ENCODE peak calls at places on chromosome 16, in ten cellular contexts. L is heart right ventricle, T is prostate gland, G is esophagus squamous epithelium, B is mammary epithelial cell, P is stomach, Z is epithelial cell of proximal tubule, K is adrenal gland, E is fibroblast of lung, C is progenitor cell of endocrine pancreas. I is an unnamed sample.
A peak's percentile ranks its signal among the peaks of the same experiment; 100 is the strongest.

GRCh38 chr16:2673066-2673999 is 9.0 kb upstream of the KCTD5 start:
- DNase-seq in C (peak; percentile 92), K (peak; percentile 95), G (peak; percentile 71), P (peak; percentile 97), E (peak; percentile 93), L (peak; percentile 97), Z (no peak), T (peak; percentile 94), B (peak; percentile 93), I (peak; percentile 91)

GRCh38 chr16:2912330-2913199 is 834 bp downstream of the FLYWCH1 start:
- DNase-seq in L (peak; percentile 38), P (peak; percentile 33), C (no peak), B (peak; percentile 44), Z (no peak), T (no peak), K (peak; percentile 51), E (peak; percentile 79), G (no peak), I (peak; percentile 57)

GRCh38 chr16:59060212-59060611 is 326.1 kb upstream of the GOT2 start:
- DNase-seq in L (no peak), K (no peak), C (no peak), Z (peak; percentile 59), P (no peak), G (no peak), E (peak; percentile 30), T (no peak), B (peak; percentile 79), I (peak; percentile 90)

GRCh38 chr16:27425961-27426360 is 24.0 kb downstream of the IL21R start:
- DNase-seq in K (no peak), Z (no peak), G (no peak), L (no peak), C (no peak), E (no peak), T (no peak), P (no peak), B (no peak), I (no peak)

GRCh38 chr16:55597928-55598327 is 31.4 kb downstream of the CAPNS2 start:
- DNase-seq in Z (no peak), C (no peak), L (no peak), P (no peak), B (no peak), E (no peak), K (no peak), T (no peak), G (no peak), I (no peak)

GRCh38 chr16:27251561-27252205 is 16.9 kb downstream of the NSMCE1 start:
- DNase-seq in E (no peak), C (no peak), K (no peak), P (no peak), T (no peak), Z (no peak), B (no peak), L (no peak), G (no peak), I (no peak)

GRCh38 chr16:2964416-2965223 is 545 bp downstream of the KREMEN2 start:
- DNase-seq in K (no peak), L (no peak), C (peak; percentile 69), T (no peak), B (peak; percentile 70), G (no peak), Z (no peak), E (no peak), P (peak; percentile 39), I (no peak)

GRCh38 chr16:1791256-1791942 is 2.1 kb downstream of the IGFALS start:
- DNase-seq in B (no peak), T (peak; percentile 3), C (no peak), L (peak; percentile 12), P (no peak), G (no peak), Z (no peak), E (no peak), K (no peak), I (no peak)

GRCh38 chr16:19559242-19559910 is 3.9 kb downstream of the VPS35L start:
- DNase-seq in K (no peak), E (peak; percentile 81), B (peak; percentile 20), G (no peak), Z (no peak), C (no peak), T (peak; percentile 36), L (no peak), P (no peak), I (peak; percentile 67)

GRCh38 chr16:64440005-64440404 is 681.9 kb downstream of the CDH11 start:
- DNase-seq in Z (no peak), G (no peak), T (no peak), C (no peak), K (no peak), B (no peak), P (no peak), L (no peak), E (no peak), I (no peak)

GRCh38 chr16:47046726-47047602 is 73.5 kb upstream of the DNAJA2 start:
- DNase-seq in C (no peak), B (no peak), L (no peak), G (no peak), T (no peak), P (no peak), E (no peak), Z (no peak), K (peak; percentile 20), I (no peak)

GRCh38 chr16:8919089-8919933 is 37.2 kb downstream of the LITAFD start:
- DNase-seq in G (no peak), Z (no peak), C (no peak), L (no peak), P (no peak), B (no peak), T (no peak), E (no peak), K (no peak), I (no peak)

GRCh38 chr16:14335297-14335696 is 264.2 kb downstream of the MRTFB start:
- DNase-seq in K (no peak), T (no peak), L (no peak), B (no peak), C (no peak), Z (no peak), P (no peak), G (no peak), E (no peak), I (no peak)

GRCh38 chr16:20811889-20812439 is 5.6 kb downstream of the REXO5 start:
- DNase-seq in C (no peak), Z (no peak), L (no peak), B (no peak), K (no peak), T (no peak), P (no peak), E (no peak), G (no peak), I (no peak)

GRCh38 chr16:88487920-88488842 is 35.1 kb downstream of the ZFPM1 start:
- DNase-seq in C (peak; percentile 76), Z (no peak), K (no peak), P (peak; percentile 96), E (no peak), T (no peak), B (no peak), L (no peak), G (no peak), I (no peak)

DNA sequence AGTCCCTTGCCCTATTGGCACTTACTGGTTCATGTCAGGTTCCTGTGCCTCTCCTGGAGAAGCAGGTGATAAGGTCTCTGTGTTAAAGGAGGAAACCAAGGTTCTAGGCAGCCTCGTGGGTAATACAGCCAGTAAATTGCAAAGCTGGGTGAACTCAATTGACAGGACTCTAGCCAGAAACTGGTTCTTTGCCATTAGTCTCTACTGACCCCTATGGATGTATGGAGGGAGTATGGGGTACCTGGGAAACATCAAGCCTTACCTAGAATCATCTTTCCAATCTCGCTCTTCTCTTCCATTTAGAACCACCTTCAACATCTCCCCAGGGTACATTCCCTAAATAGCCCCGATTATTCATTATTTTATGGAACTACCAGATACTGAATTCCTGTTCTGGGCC is 169.3 kb downstream of the CDH13 start:
- DNase-seq in E (no peak), G (no peak), B (no peak), P (no peak), Z (no peak), K (no peak), T (no peak), C (no peak), L (no peak), I (no peak)
- TF ChIP-seq CTCF in E (no peak), G (no peak), B (no peak), P (no peak), Z (peak; percentile 21), K (no peak), T (no peak), C (no peak), L (no peak), I (no peak)

GRCh38 chr16:70276392-70276791 is 12.9 kb downstream of the AARS1 start:
- DNase-seq in G (no peak), K (no peak), E (no peak), B (no peak), P (no peak), T (no peak), Z (no peak), C (no peak), L (no peak), I (no peak)
- TF ChIP-seq CTCF in G (no peak), K (no peak), E (no peak), B (no peak), P (no peak), T (no peak), Z (no peak), C (no peak), L (no peak), I (no peak)

GRCh38 chr16:12898556-12898955 is 2.8 kb upstream of the SHISA9 start:
- DNase-seq in L (no peak), B (no peak), P (no peak), E (no peak), G (no peak), Z (no peak), K (no peak), T (no peak), C (no peak), I (no peak)
- TF ChIP-seq CTCF in L (no peak), B (no peak), P (no peak), E (no peak), G (no peak), Z (peak; percentile 26), K (no peak), T (no peak), C (peak; percentile 28), I (peak; percentile 8)

GRCh38 chr16:83808573-83809014 is 816 bp downstream of the HSBP1 start:
- DNase-seq in K (no peak), E (no peak), Z (no peak), G (no peak), L (no peak), T (no peak), C (no peak), B (no peak), P (no peak), I (no peak)

GRCh38 chr16:83806721-83807120 is 1.1 kb upstream of the HSBP1 start:
- DNase-seq in Z (no peak), K (no peak), B (no peak), P (no peak), G (no peak), T (no peak), L (no peak), E (no peak), C (no peak), I (no peak)

GRCh38 chr16:83809092-83809491 is 1.3 kb downstream of the HSBP1 start:
- DNase-seq in E (no peak), T (no peak), B (no peak), P (no peak), K (no peak), Z (no peak), G (no peak), L (no peak), C (no peak), I (no peak)

GRCh38 chr16:83807327-83807709 is 460 bp upstream of the HSBP1 start:
- DNase-seq in Z (no peak), K (no peak), G (no peak), E (no peak), C (no peak), B (no peak), L (no peak), P (no peak), T (no peak), I (no peak)

GRCh38 chr16:83807710-83808572 is at the start of gene HSBP1:
- DNase-seq in G (peak; percentile 79), B (peak; percentile 86), E (peak; percentile 90), T (peak; percentile 87), L (peak; percentile 96), K (peak; percentile 94), P (peak; percentile 96), C (peak; percentile 84), Z (no peak), I (peak; percentile 91)
- TF ChIP-seq CTCF in G (peak; percentile 6), B (no peak), E (no peak), T (no peak), L (peak; percentile 25), K (no peak), P (no peak), C (no peak), Z (no peak), I (no peak)